ENCODE peak calls at places on chromosome X, in ten cellular contexts. I is H1, F is stomach, Q is A549, D is K562, C is spleen, N is heart left ventricle, Z is tibial nerve, V is NB4, O is lower leg skin. J is an unnamed sample.
A peak's percentile ranks its signal among the peaks of the same experiment; 100 is the strongest.

GRCh38 chrX:125205918-125206665 is 113.6 kb upstream of the TEX13C start:
- DNase-seq in I (no peak), F (no peak), Q (no peak), D (no peak), C (peak; percentile 66), N (no peak), Z (no peak), V (no peak), O (no peak), J (peak; percentile 60)

GRCh38 chrX:39983715-39984114 is 114.0 kb downstream of the BCOR start:
- DNase-seq in I (no peak), F (no peak), Q (no peak), D (no peak), C (no peak), N (no peak), Z (no peak), V (no peak), O (no peak), J (no peak)

GRCh38 chrX:1481636-1482529 is 29.2 kb upstream of the ASMTL start:
- DNase-seq in I (peak; percentile 33), F (peak; percentile 57), Q (peak; percentile 71), D (no peak), C (peak; percentile 90), N (peak; percentile 68), Z (peak; percentile 48), V (peak; percentile 94), O (peak; percentile 64), J (peak; percentile 78)

GRCh38 chrX:111868726-111869638 is 7.0 kb upstream of the TRPC5OS start:
- DNase-seq in I (no peak), F (no peak), Q (no peak), D (no peak), C (no peak), N (no peak), Z (no peak), V (no peak), O (no peak), J (no peak)

GRCh38 chrX:101550825-101551767 is 749 bp downstream of the ARMCX1 start:
- DNase-seq in I (no peak), F (no peak), Q (no peak), D (no peak), C (no peak), N (peak; percentile 62), Z (peak; percentile 48), V (no peak), O (peak; percentile 24), J (peak; percentile 79)

GRCh38 chrX:97895751-97896150 is 1012.0 kb downstream of the RPA4 start:
- DNase-seq in I (no peak), F (no peak), Q (no peak), D (no peak), C (no peak), N (no peak), Z (no peak), V (no peak), O (no peak), J (no peak)

GRCh38 chrX:101029665-101030064 is 22.2 kb downstream of the TRMT2B start:
- DNase-seq in I (no peak), F (no peak), Q (no peak), D (no peak), C (no peak), N (no peak), Z (no peak), V (no peak), O (no peak), J (no peak)

GRCh38 chrX:112766774-112767173 is 73.9 kb downstream of the AMOT start:
- DNase-seq in I (no peak), F (no peak), Q (no peak), D (no peak), C (no peak), N (no peak), Z (no peak), V (no peak), O (no peak), J (no peak)

GRCh38 chrX:44944894-44945293 is 71.9 kb downstream of the KDM6A start:
- DNase-seq in I (no peak), F (no peak), Q (no peak), D (no peak), C (no peak), N (no peak), Z (no peak), V (no peak), O (no peak), J (no peak)

GRCh38 chrX:82232679-82233078 is 1030.8 kb downstream of the SH3BGRL start:
- DNase-seq in I (no peak), F (no peak), Q (no peak), D (no peak), C (no peak), N (no peak), Z (no peak), V (no peak), O (no peak), J (no peak)

GRCh38 chrX:80765226-80765625 is 44.5 kb downstream of the BRWD3 start:
- DNase-seq in I (no peak), F (no peak), Q (no peak), D (no peak), C (no peak), N (no peak), Z (no peak), V (no peak), O (no peak), J (no peak)

GRCh38 chrX:108735087-108735679 is 1.2 kb downstream of the IRS4 start:
- DNase-seq in I (no peak), F (no peak), Q (peak; percentile 49), D (no peak), C (no peak), N (no peak), Z (no peak), V (no peak), O (no peak), J (no peak)

GRCh38 chrX:18146954-18147353 is 73.7 kb downstream of the BEND2 start:
- DNase-seq in I (no peak), F (no peak), Q (no peak), D (peak; percentile 15), C (no peak), N (no peak), Z (no peak), V (peak; percentile 14), O (no peak), J (no peak)

GRCh38 chrX:148573119-148573518 is 72.7 kb downstream of the AFF2 start:
- DNase-seq in I (no peak), F (no peak), Q (no peak), D (no peak), C (no peak), N (no peak), Z (no peak), V (peak; percentile 51), O (no peak), J (no peak)
- TF ChIP-seq POLR2A in I (no peak), F (no peak), Q (no peak), D (no peak), C (no peak), N (no peak), Z (no peak), V (no peak), O (no peak), J (no peak)

GRCh38 chrX:9622128-9622527 is 143.5 kb downstream of the GPR143 start:
- DNase-seq in I (no peak), F (no peak), Q (no peak), D (no peak), C (no peak), N (no peak), Z (no peak), V (no peak), O (no peak), J (no peak)

GRCh38 chrX:9628779-9629493 is 136.7 kb downstream of the GPR143 start:
- DNase-seq in I (no peak), F (no peak), Q (no peak), D (no peak), C (no peak), N (no peak), Z (no peak), V (no peak), O (no peak), J (no peak)

GRCh38 chrX:9627827-9628406 is 137.7 kb downstream of the GPR143 start:
- DNase-seq in I (no peak), F (no peak), Q (no peak), D (no peak), C (no peak), N (no peak), Z (no peak), V (no peak), O (no peak), J (no peak)

GRCh38 chrX:9626379-9626778 is 139.3 kb downstream of the GPR143 start:
- DNase-seq in I (no peak), F (no peak), Q (no peak), D (no peak), C (no peak), N (no peak), Z (no peak), V (no peak), O (no peak), J (no peak)
- TF ChIP-seq CTCF in I (no peak), F (no peak), Q (no peak), D (no peak), C (no peak), N (no peak), Z (no peak), V (no peak), O (no peak), J (no peak)

GRCh38 chrX:49190783-49191032 is 4.5 kb upstream of the PRICKLE3 start:
- DNase-seq in I (no peak), F (no peak), Q (no peak), D (no peak), C (no peak), N (no peak), Z (no peak), V (no peak), O (no peak), J (no peak)
- TF ChIP-seq POLR2A in I (no peak), F (no peak), Q (peak; percentile 44), D (peak; percentile 29), C (no peak), N (no peak), Z (peak; percentile 57), V (peak; percentile 28), O (no peak), J (peak; percentile 44)

GRCh38 chrX:106898462-106898861 is 4.7 kb downstream of the RIPPLY1 start:
- DNase-seq in I (no peak), F (no peak), Q (peak; percentile 42), D (peak; percentile 22), C (no peak), N (no peak), Z (no peak), V (peak; percentile 50), O (no peak), J (no peak)
- TF ChIP-seq CTCF in I (no peak), F (peak; percentile 11), Q (peak; percentile 59), D (peak; percentile 35), C (peak; percentile 16), N (peak; percentile 29), Z (no peak), V (peak; percentile 21), O (no peak), J (no peak)

DNA sequence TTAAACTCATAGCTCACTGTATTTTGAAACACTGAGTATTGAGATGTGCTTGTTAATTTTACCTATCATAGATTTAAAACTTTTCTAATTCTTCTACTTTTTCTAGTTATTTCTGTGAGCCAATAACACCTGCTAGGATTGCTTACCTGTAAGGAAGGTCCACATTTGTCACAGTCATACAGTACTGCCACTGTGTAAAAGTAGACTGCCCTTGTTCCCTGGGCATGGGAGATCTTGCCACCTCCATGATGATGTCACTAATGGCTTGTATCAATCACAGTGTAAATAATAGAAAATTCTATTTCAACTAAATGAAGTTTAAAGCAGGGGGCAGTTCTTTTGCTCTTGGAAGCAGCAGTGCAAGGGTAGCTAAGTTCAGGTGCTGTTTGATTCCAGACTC is 35.9 kb downstream of the GK start:
- DNase-seq in I (no peak), F (no peak), Q (no peak), D (no peak), C (no peak), N (no peak), Z (no peak), V (no peak), O (no peak), J (no peak)
- TF ChIP-seq POLR2A in I (no peak), F (no peak), Q (no peak), D (no peak), C (no peak), N (no peak), Z (no peak), V (no peak), O (no peak), J (no peak)